ENCODE peak calls at places on chromosomes 4 and X, in seven cellular contexts. One of them, this sample, is unnamed.

GRCh38 chrX:13545731-13546130 is 23.7 kb upstream of the EGFL6 start:
- DNase-seq in effector memory CD8-positive, alpha-beta T cell: no peak
- DNase-seq in right cardiac atrium: no peak
- DNase-seq in effector CD4-positive, alpha-beta T cell: no peak
- DNase-seq in RCC 7860: no peak
- DNase-seq in aorta: no peak
- DNase-seq in heart left ventricle: no peak
- DNase-seq in this sample: no peak

GRCh38 chrX:9997524-9997923 is 30.4 kb downstream of the CLDN34 start:
- DNase-seq in RCC 7860: no peak
- DNase-seq in aorta: no peak
- DNase-seq in heart left ventricle: peak
- DNase-seq in effector CD4-positive, alpha-beta T cell: no peak
- DNase-seq in effector memory CD8-positive, alpha-beta T cell: no peak
- DNase-seq in right cardiac atrium: no peak
- DNase-seq in this sample: no peak

GRCh38 chr4:137129471-137130244 is 402.6 kb downstream of the PCDH18 start:
- DNase-seq in right cardiac atrium: no peak
- DNase-seq in effector CD4-positive, alpha-beta T cell: no peak
- DNase-seq in aorta: no peak
- DNase-seq in RCC 7860: no peak
- DNase-seq in heart left ventricle: no peak
- DNase-seq in effector memory CD8-positive, alpha-beta T cell: no peak
- DNase-seq in this sample: no peak

GRCh38 chr4:64799751-64800150 is 390.5 kb upstream of the TECRL start:
- DNase-seq in aorta: no peak
- DNase-seq in right cardiac atrium: no peak
- DNase-seq in effector CD4-positive, alpha-beta T cell: no peak
- DNase-seq in effector memory CD8-positive, alpha-beta T cell: no peak
- DNase-seq in RCC 7860: no peak
- DNase-seq in heart left ventricle: no peak
- DNase-seq in this sample: no peak

GRCh38 chr4:82217986-82218715 is 155.6 kb downstream of the HNRNPD start:
- DNase-seq in right cardiac atrium: no peak
- DNase-seq in aorta: no peak
- DNase-seq in heart left ventricle: no peak
- DNase-seq in effector CD4-positive, alpha-beta T cell: no peak
- DNase-seq in effector memory CD8-positive, alpha-beta T cell: no peak
- DNase-seq in RCC 7860: no peak
- DNase-seq in this sample: no peak

GRCh38 chr4:73599182-73599581 is 21.1 kb downstream of the RASSF6 start:
- DNase-seq in aorta: no peak
- DNase-seq in heart left ventricle: peak
- DNase-seq in effector memory CD8-positive, alpha-beta T cell: no peak
- DNase-seq in right cardiac atrium: no peak
- DNase-seq in RCC 7860: peak
- DNase-seq in effector CD4-positive, alpha-beta T cell: no peak
- DNase-seq in this sample: no peak

GRCh38 chr4:122889726-122890125 is 32.7 kb downstream of the NUDT6 start:
- DNase-seq in effector memory CD8-positive, alpha-beta T cell: no peak
- DNase-seq in RCC 7860: no peak
- DNase-seq in effector CD4-positive, alpha-beta T cell: no peak
- DNase-seq in right cardiac atrium: no peak
- DNase-seq in aorta: no peak
- DNase-seq in heart left ventricle: no peak
- DNase-seq in this sample: no peak

GRCh38 chr4:80336582-80336981 is 1.1 kb downstream of the CFAP299 start:
- DNase-seq in effector CD4-positive, alpha-beta T cell: no peak
- DNase-seq in aorta: peak
- DNase-seq in right cardiac atrium: no peak
- DNase-seq in heart left ventricle: no peak
- DNase-seq in effector memory CD8-positive, alpha-beta T cell: no peak
- DNase-seq in RCC 7860: peak
- DNase-seq in this sample: no peak

GRCh38 chr4:119039779-119040178 is 95.9 kb upstream of the MYOZ2 start:
- DNase-seq in heart left ventricle: no peak
- DNase-seq in aorta: peak
- DNase-seq in effector memory CD8-positive, alpha-beta T cell: no peak
- DNase-seq in effector CD4-positive, alpha-beta T cell: no peak
- DNase-seq in RCC 7860: no peak
- DNase-seq in right cardiac atrium: no peak
- DNase-seq in this sample: no peak

GRCh38 chr4:186920486-186920885 is 196.8 kb upstream of the FAT1 start:
- DNase-seq in heart left ventricle: no peak
- DNase-seq in effector CD4-positive, alpha-beta T cell: no peak
- DNase-seq in aorta: no peak
- DNase-seq in RCC 7860: no peak
- DNase-seq in right cardiac atrium: no peak
- DNase-seq in effector memory CD8-positive, alpha-beta T cell: no peak
- DNase-seq in this sample: no peak

GRCh38 chrX:153633048-153633447 is 14.0 kb upstream of the DUSP9 start:
- DNase-seq in aorta: no peak
- DNase-seq in effector CD4-positive, alpha-beta T cell: no peak
- DNase-seq in right cardiac atrium: no peak
- DNase-seq in heart left ventricle: peak
- DNase-seq in effector memory CD8-positive, alpha-beta T cell: no peak
- DNase-seq in RCC 7860: no peak
- DNase-seq in this sample: no peak

GRCh38 chr4:1523907-1524636 is 117.8 kb upstream of the NKX1-1 start:
- DNase-seq in RCC 7860: no peak
- DNase-seq in effector memory CD8-positive, alpha-beta T cell: no peak
- DNase-seq in aorta: peak
- DNase-seq in right cardiac atrium: no peak
- DNase-seq in heart left ventricle: peak
- DNase-seq in effector CD4-positive, alpha-beta T cell: no peak
- DNase-seq in this sample: peak

GRCh38 chr4:152106781-152107321 is 346.0 kb upstream of the GATB start:
- DNase-seq in aorta: no peak
- DNase-seq in effector CD4-positive, alpha-beta T cell: no peak
- DNase-seq in heart left ventricle: no peak
- DNase-seq in right cardiac atrium: no peak
- DNase-seq in RCC 7860: peak
- DNase-seq in effector memory CD8-positive, alpha-beta T cell: no peak
- DNase-seq in this sample: no peak

GRCh38 chrX:39029221-39029620 is 228.0 kb downstream of the MID1IP1 start:
- DNase-seq in RCC 7860: no peak
- DNase-seq in aorta: no peak
- DNase-seq in right cardiac atrium: no peak
- DNase-seq in heart left ventricle: no peak
- DNase-seq in effector CD4-positive, alpha-beta T cell: no peak
- DNase-seq in effector memory CD8-positive, alpha-beta T cell: no peak
- DNase-seq in this sample: no peak

GRCh38 chrX:13937370-13938052 is 92.2 kb downstream of the GEMIN8 start:
- DNase-seq in heart left ventricle: no peak
- DNase-seq in effector CD4-positive, alpha-beta T cell: no peak
- DNase-seq in aorta: no peak
- DNase-seq in effector memory CD8-positive, alpha-beta T cell: no peak
- DNase-seq in RCC 7860: no peak
- DNase-seq in right cardiac atrium: no peak
- DNase-seq in this sample: no peak

GRCh38 chr4:122117743-122118142 is 34.4 kb upstream of the BLTP1 start:
- DNase-seq in RCC 7860: no peak
- DNase-seq in effector CD4-positive, alpha-beta T cell: no peak
- DNase-seq in aorta: no peak
- DNase-seq in right cardiac atrium: no peak
- DNase-seq in heart left ventricle: no peak
- DNase-seq in effector memory CD8-positive, alpha-beta T cell: peak
- DNase-seq in this sample: no peak

GRCh38 chrX:9257718-9258117 is 207.1 kb upstream of the TBL1X start:
- DNase-seq in effector CD4-positive, alpha-beta T cell: no peak
- DNase-seq in right cardiac atrium: no peak
- DNase-seq in heart left ventricle: no peak
- DNase-seq in aorta: no peak
- DNase-seq in RCC 7860: no peak
- DNase-seq in effector memory CD8-positive, alpha-beta T cell: no peak
- DNase-seq in this sample: no peak

GRCh38 chr4:105520819-105521790 is 31.3 kb upstream of the ARHGEF38 start:
- DNase-seq in effector memory CD8-positive, alpha-beta T cell: no peak
- DNase-seq in heart left ventricle: no peak
- DNase-seq in effector CD4-positive, alpha-beta T cell: no peak
- DNase-seq in right cardiac atrium: no peak
- DNase-seq in aorta: no peak
- DNase-seq in RCC 7860: peak
- DNase-seq in this sample: no peak

GRCh38 chrX:155068165-155068564 is 2.8 kb downstream of the CMC4 start:
- DNase-seq in RCC 7860: peak
- DNase-seq in aorta: no peak
- DNase-seq in effector CD4-positive, alpha-beta T cell: no peak
- DNase-seq in effector memory CD8-positive, alpha-beta T cell: no peak
- DNase-seq in right cardiac atrium: no peak
- DNase-seq in heart left ventricle: no peak
- DNase-seq in this sample: no peak

GRCh38 chrX:139563251-139563650 is 32.7 kb downstream of the F9 start:
- DNase-seq in effector CD4-positive, alpha-beta T cell: no peak
- DNase-seq in aorta: no peak
- DNase-seq in right cardiac atrium: no peak
- DNase-seq in effector memory CD8-positive, alpha-beta T cell: no peak
- DNase-seq in RCC 7860: no peak
- DNase-seq in heart left ventricle: no peak
- DNase-seq in this sample: no peak

GRCh38 chrX:2526390-2526789 is 25.6 kb upstream of the DHRSX start:
- DNase-seq in aorta: no peak
- DNase-seq in effector memory CD8-positive, alpha-beta T cell: no peak
- DNase-seq in heart left ventricle: no peak
- DNase-seq in right cardiac atrium: no peak
- DNase-seq in RCC 7860: no peak
- DNase-seq in effector CD4-positive, alpha-beta T cell: no peak
- DNase-seq in this sample: no peak

GRCh38 chrX:123728554-123728953 is 4.3 kb downstream of the THOC2 start:
- DNase-seq in RCC 7860: no peak
- DNase-seq in effector CD4-positive, alpha-beta T cell: no peak
- DNase-seq in heart left ventricle: no peak
- DNase-seq in right cardiac atrium: no peak
- DNase-seq in aorta: no peak
- DNase-seq in effector memory CD8-positive, alpha-beta T cell: no peak
- DNase-seq in this sample: no peak